ENCODE peak calls at places on chromosome 11, in five cellular contexts. M, K, W, J and N are unnamed samples.

GRCh38 chr11:8036002-8036802 is 44.8 kb upstream of the TUB start:
- DNase-seq in M (no peak), J (no peak), K (no peak), W (no peak), N (no peak)

GRCh38 chr11:120717623-120718022 is 206.1 kb downstream of the GRIK4 start:
- DNase-seq in M (no peak), W (no peak), J (no peak), K (no peak), N (no peak)

GRCh38 chr11:124762624-124763155 is 600 bp upstream of the ESAM start:
- DNase-seq in K (no peak), M (no peak), J (no peak), W (peak; percentile 44), N (no peak)

GRCh38 chr11:133020321-133020720 is 512.0 kb downstream of the OPCML start:
- DNase-seq in W (no peak), M (no peak), K (no peak), J (no peak), N (no peak)

GRCh38 chr11:19441752-19442553 is 201.2 kb upstream of the E2F8 start:
- DNase-seq in W (peak; percentile 42), M (peak; percentile 70), J (peak; percentile 61), K (no peak), N (peak; percentile 67)

GRCh38 chr11:119065369-119065768 is 2.2 kb upstream of the VPS11 start:
- DNase-seq in J (no peak), M (no peak), W (no peak), K (no peak), N (no peak)

GRCh38 chr11:33721291-33721840 is 14.9 kb downstream of the CD59 start:
- DNase-seq in W (no peak), M (no peak), K (peak; percentile 83), J (no peak), N (peak; percentile 36)

GRCh38 chr11:16120008-16120407 is 236.3 kb downstream of the SOX6 start:
- DNase-seq in W (no peak), K (no peak), J (no peak), M (no peak), N (no peak)

GRCh38 chr11:116330439-116331185 is 442.2 kb downstream of the BUD13 start:
- DNase-seq in K (no peak), J (no peak), W (peak; percentile 8), M (no peak), N (no peak)

GRCh38 chr11:86931965-86932332 is 23.2 kb downstream of the FZD4 start:
- DNase-seq in K (no peak), M (no peak), W (no peak), J (peak; percentile 72), N (peak; percentile 86)

GRCh38 chr11:68840661-68841653 is 759 bp downstream of the CPT1A start:
- DNase-seq in W (peak; percentile 33), J (peak; percentile 83), M (no peak), K (peak; percentile 78), N (no peak)

GRCh38 chr11:33772300-33772699 is 2.0 kb downstream of the FBXO3 start:
- DNase-seq in J (peak; percentile 47), W (no peak), K (no peak), M (no peak), N (no peak)

GRCh38 chr11:71580057-71581003 is 2.3 kb downstream of the KRTAP5-11 start:
- DNase-seq in M (peak; percentile 47), J (peak; percentile 88), K (no peak), W (peak; percentile 60), N (peak; percentile 75)

GRCh38 chr11:2002042-2002776 is 4.6 kb upstream of the H19 start:
- DNase-seq in K (no peak), J (no peak), W (no peak), M (no peak), N (no peak)

GRCh38 chr11:113675003-113675471 is 31.1 kb downstream of the TMPRSS5 start:
- DNase-seq in W (no peak), M (no peak), J (no peak), K (no peak), N (peak; percentile 50)

GRCh38 chr11:416757-417621 is 2.2 kb upstream of the SIGIRR start:
- DNase-seq in J (no peak), M (no peak), K (peak; percentile 68), W (peak; percentile 34), N (no peak)

GRCh38 chr11:94694309-94695060 is 73.7 kb upstream of the AMOTL1 start:
- DNase-seq in W (peak; percentile 28), J (no peak), M (no peak), K (peak; percentile 71), N (peak; percentile 73)

GRCh38 chr11:87281496-87281895 is 243.8 kb downstream of the TMEM135 start:
- DNase-seq in J (peak; percentile 13), K (no peak), W (no peak), M (peak; percentile 38), N (no peak)

GRCh38 chr11:128095459-128096096 is 491.8 kb downstream of the ETS1 start:
- DNase-seq in W (no peak), J (no peak), M (no peak), K (no peak), N (no peak)

GRCh38 chr11:60280412-60280811 is at the start of gene MS4A4A:
- DNase-seq in J (peak; percentile 37), M (peak; percentile 30), W (no peak), K (no peak), N (no peak)

GRCh38 chr11:19935507-19935906 is 222.9 kb downstream of the NAV2 start:
- DNase-seq in M (no peak), J (no peak), W (peak; percentile 33), K (no peak), N (no peak)

GRCh38 chr11:75105462-75105925 is 8.8 kb upstream of the OR2AT4 start:
- DNase-seq in K (no peak), J (no peak), M (no peak), W (peak; percentile 5), N (peak; percentile 52)

GRCh38 chr11:75099635-75100034 is 3.0 kb upstream of the OR2AT4 start:
- DNase-seq in K (no peak), J (no peak), W (no peak), M (no peak), N (no peak)

GRCh38 chr11:75100314-75100713 is 3.6 kb upstream of the OR2AT4 start:
- DNase-seq in K (no peak), M (no peak), J (no peak), W (no peak), N (no peak)

GRCh38 chr11:75103380-75104026 is 6.8 kb upstream of the OR2AT4 start:
- DNase-seq in J (no peak), M (no peak), W (no peak), K (no peak), N (no peak)

DNA sequence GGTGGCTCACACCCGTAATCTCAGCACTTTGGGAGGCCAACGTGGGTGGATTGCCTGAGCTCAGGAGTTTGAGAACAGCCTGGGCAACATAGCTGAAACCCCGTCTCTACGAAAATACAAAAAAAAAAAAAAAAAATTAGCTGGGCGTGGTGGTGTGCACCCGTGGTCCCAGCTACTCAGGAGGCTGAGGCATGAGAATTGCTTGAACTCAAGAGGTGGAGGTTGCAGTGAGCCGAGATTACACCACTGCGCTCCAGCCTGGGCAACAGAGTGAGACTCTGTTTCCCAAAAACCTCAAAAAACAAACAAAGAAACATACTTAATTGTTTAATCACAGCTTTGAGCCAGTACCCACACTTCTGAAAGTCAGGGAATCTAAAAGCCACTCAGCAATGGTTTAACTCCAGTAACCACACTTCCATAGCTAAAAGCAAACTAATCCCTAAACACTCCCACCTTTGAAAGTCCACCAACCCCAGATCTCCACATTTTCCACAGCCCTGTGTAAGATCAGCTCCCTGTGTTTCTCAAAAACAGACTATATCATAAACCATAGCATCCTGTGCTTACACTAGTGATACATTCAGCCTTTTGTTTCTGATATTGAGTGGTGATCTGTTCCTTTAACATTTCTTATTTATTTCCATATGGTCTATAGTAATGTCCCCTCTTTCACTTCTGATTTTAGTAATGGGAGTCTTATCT is 4.9 kb upstream of the OR2AT4 start:
- DNase-seq in W (no peak), J (no peak), M (no peak), K (no peak), N (no peak)
- H3K9me3 ChIP-seq in W (no peaks in the 10 kb centered on the region), J (no peaks in the 10 kb centered on the region), M (no peaks in the 10 kb centered on the region), K (peaks cover 3% of the 10 kb centered on the region), N (no peaks in the 10 kb centered on the region)

DNA sequence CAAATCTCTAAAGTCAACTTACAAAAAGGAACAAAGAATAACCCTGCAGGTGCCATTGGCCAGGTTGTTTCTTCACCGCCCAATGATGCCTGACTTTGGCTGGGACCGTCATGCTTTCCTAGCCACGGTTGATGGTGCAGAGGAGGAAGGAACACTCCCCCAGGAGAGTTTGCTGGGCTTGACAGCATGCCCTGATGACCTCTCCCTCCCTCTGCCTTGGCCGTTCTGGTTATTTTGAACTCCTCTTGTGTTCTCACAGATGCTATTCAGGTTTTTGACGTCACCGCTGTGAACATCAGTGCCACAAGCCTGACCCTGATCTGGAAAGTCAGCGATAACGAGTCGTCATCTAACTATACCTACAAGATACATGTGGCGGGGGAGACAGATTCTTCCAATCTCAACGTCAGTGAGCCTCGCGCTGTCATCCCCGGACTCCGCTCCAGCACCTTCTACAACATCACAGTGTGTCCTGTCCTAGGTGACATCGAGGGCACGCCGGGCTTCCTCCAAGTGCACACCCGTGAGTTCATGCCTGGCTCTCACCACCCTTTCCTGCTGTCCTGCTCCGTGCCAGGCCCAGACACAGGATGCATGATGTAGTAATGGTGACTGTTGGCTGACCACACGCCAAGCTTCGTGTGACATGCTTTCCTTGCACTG is 89.0 kb upstream of the OR4B1 start:
- DNase-seq in M (no peak), W (no peak), J (no peak), K (no peak), N (no peak)
- H3K36me3 ChIP-seq in M (peaks cover 95% of the 10 kb centered on the region), W (peaks cover 4% of the 10 kb centered on the region), J (peaks cover 12% of the 10 kb centered on the region), K (no peaks in the 10 kb centered on the region), N (no peaks in the 10 kb centered on the region)

GRCh38 chr11:98965358-98965757 is 55.4 kb upstream of the CNTN5 start:
- DNase-seq in J (no peak), K (no peak), M (no peak), W (no peak), N (no peak)
- H3K9me3 ChIP-seq in J (peaks cover 5% of the 10 kb centered on the region), K (no peaks in the 10 kb centered on the region), M (no peaks in the 10 kb centered on the region), W (no peaks in the 10 kb centered on the region), N (no peaks in the 10 kb centered on the region)

DNA sequence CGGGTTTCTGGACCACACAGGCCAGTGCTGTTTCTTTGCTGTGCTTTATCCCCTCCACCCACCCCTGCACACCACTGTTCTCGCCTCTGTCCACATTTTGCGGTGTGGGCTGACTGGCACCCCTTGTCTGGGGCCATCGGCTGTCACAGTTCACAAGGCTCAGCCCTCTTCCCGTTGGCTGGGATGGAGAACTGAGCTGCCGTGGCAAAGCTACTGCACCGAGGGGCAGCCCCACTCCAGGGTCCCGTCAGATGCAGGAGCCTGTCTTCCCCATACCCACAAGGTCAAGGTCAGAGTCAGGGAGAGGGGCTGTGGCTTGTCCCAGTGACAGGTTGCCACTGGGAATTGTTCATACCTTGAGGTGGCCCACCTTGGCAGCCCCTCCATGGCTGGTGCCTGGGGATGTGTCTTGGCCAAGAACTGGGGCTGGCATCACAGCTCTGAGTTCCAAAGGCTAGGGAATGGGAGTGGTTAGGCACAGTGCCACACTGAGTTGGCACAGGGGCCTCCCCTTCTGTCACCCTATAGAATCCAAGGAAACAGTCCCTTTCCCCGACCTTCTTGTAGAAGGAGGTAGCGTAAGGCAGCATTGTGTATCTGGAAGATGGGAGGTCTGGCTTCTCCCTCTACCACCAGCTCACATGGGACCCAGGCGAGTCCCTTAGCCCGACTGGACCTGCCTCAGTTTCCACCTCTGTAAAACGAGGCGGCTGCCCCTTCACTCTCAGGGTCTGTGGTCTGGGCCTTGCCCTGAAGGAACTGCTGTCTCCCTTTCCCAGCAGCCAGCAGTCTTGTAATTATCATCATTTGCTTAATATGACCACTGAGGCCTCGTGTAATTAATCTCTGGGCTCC is 3.4 kb downstream of the GRK2 start:
- DNase-seq in M (no peak), J (no peak), W (no peak), K (peak; percentile 65), N (no peak)
- H3K36me3 ChIP-seq in M (peaks cover 10% of the 10 kb centered on the region), J (peaks cover 7% of the 10 kb centered on the region), W (no peaks in the 10 kb centered on the region), K (no peaks in the 10 kb centered on the region), N (peaks cover 7% of the 10 kb centered on the region)